ENCODE peak calls at places on chromosomes 16 and 17, in seven cellular contexts. L is fibroblast of the aortic adventitia, G is osteoblast, F is tibial artery, D is GM12865, X is mammary epithelial cell, B is breast epithelium. C is an unnamed sample.
A peak's percentile ranks its signal among the peaks of the same experiment; 100 is the strongest.

GRCh38 chr17:57080708-57081107 is 4.3 kb upstream of the AKAP1 start:
- DNase-seq in X (peak; percentile 39), G (no peak), D (peak; percentile 73), F (no peak), L (peak; percentile 15), B (no peak), C (no peak)

GRCh38 chr17:80825471-80826345 is 165.9 kb upstream of the CHMP6 start:
- DNase-seq in B (peak; percentile 35), X (no peak), L (no peak), D (no peak), G (peak; percentile 86), F (peak; percentile 60), C (no peak)

GRCh38 chr17:46035112-46035818 is 36.2 kb downstream of the STH start:
- DNase-seq in G (no peak), B (no peak), L (no peak), D (peak; percentile 75), F (no peak), X (peak; percentile 31), C (no peak)

GRCh38 chr17:5413682-5414081 is 5.8 kb downstream of the NUP88 start:
- DNase-seq in F (no peak), L (peak; percentile 94), X (peak; percentile 93), D (no peak), B (no peak), G (peak; percentile 75), C (peak; percentile 91)

GRCh38 chr17:79814624-79814965 is 17.7 kb upstream of the CBX8 start:
- DNase-seq in G (no peak), L (no peak), X (no peak), F (no peak), D (no peak), B (no peak), C (no peak)

GRCh38 chr17:59366040-59366757 is 34.7 kb downstream of the YPEL2 start:
- DNase-seq in B (no peak), D (no peak), F (peak; percentile 64), L (no peak), X (no peak), G (no peak), C (no peak)

GRCh38 chr17:48241131-48241591 is 133.6 kb downstream of the SNX11 start:
- DNase-seq in G (peak; percentile 43), L (peak; percentile 80), X (peak; percentile 56), B (no peak), D (peak; percentile 85), F (no peak), C (peak; percentile 76)

GRCh38 chr17:30375661-30376060 is 3.1 kb upstream of the CPD start:
- DNase-seq in G (no peak), F (no peak), B (no peak), X (no peak), L (peak; percentile 33), D (no peak), C (no peak)

GRCh38 chr17:63665527-63666214 is 34.3 kb downstream of the LIMD2 start:
- DNase-seq in X (no peak), F (no peak), L (no peak), B (no peak), D (peak; percentile 59), G (no peak), C (no peak)

GRCh38 chr16:57747091-57747490 is 11.5 kb downstream of the KATNB1 start:
- DNase-seq in F (no peak), X (no peak), B (no peak), D (no peak), L (no peak), G (peak; percentile 62), C (no peak)

GRCh38 chr16:9499921-9500593 is 408.6 kb downstream of the HAPSTR1 start:
- DNase-seq in D (no peak), B (no peak), G (no peak), F (no peak), L (no peak), X (no peak), C (no peak)

GRCh38 chr16:67775273-67775672 is 31.1 kb downstream of the RANBP10 start:
- DNase-seq in X (no peak), G (no peak), F (no peak), B (no peak), D (no peak), L (peak; percentile 21), C (no peak)

GRCh38 chr16:66382966-66383299 is 16.4 kb downstream of the CDH5 start:
- DNase-seq in D (no peak), F (no peak), B (no peak), X (peak; percentile 79), L (peak; percentile 81), G (no peak), C (peak; percentile 45)

GRCh38 chr16:4535627-4536108 is 2.9 kb downstream of the CDIP1 start:
- DNase-seq in B (no peak), L (no peak), F (no peak), X (no peak), D (peak; percentile 16), G (peak; percentile 69), C (no peak)

GRCh38 chr16:3101018-3101840 is 2.1 kb upstream of the ZSCAN10 start:
- DNase-seq in F (no peak), X (no peak), G (peak; percentile 85), D (peak; percentile 53), B (no peak), L (no peak), C (peak; percentile 43)

GRCh38 chr17:3571043-3571900 is 13.7 kb upstream of the TRPV3 start:
- DNase-seq in G (peak; percentile 25), B (no peak), D (no peak), L (no peak), X (no peak), F (no peak), C (no peak)

GRCh38 chr16:19143241-19143640 is 24.8 kb upstream of the SYT17 start:
- DNase-seq in L (no peak), X (peak; percentile 77), G (no peak), F (no peak), B (no peak), D (no peak), C (no peak)

GRCh38 chr17:55770220-55770870 is 19.5 kb downstream of the PCTP start:
- DNase-seq in G (peak; percentile 66), L (peak; percentile 85), D (peak; percentile 42), B (no peak), X (peak; percentile 56), F (no peak), C (peak; percentile 56)

GRCh38 chr16:81517630-81518438 is 73.2 kb downstream of the CMIP start:
- DNase-seq in D (no peak), G (peak; percentile 94), F (peak; percentile 60), B (peak; percentile 43), L (peak; percentile 89), X (no peak), C (peak; percentile 67)

GRCh38 chr17:66016231-66016630 is 175.7 kb downstream of the CEP112 start:
- DNase-seq in F (no peak), D (peak; percentile 40), B (no peak), G (no peak), X (no peak), L (no peak), C (no peak)

GRCh38 chr17:66025551-66025950 is 166.4 kb downstream of the CEP112 start:
- DNase-seq in F (no peak), B (no peak), D (no peak), X (no peak), G (no peak), L (peak; percentile 29), C (peak; percentile 7)

GRCh38 chr17:66018786-66019185 is 173.1 kb downstream of the CEP112 start:
- DNase-seq in L (no peak), X (no peak), D (no peak), G (no peak), F (no peak), B (no peak), C (no peak)

GRCh38 chr17:66021757-66022156 is 170.2 kb downstream of the CEP112 start:
- DNase-seq in D (peak; percentile 5), F (no peak), B (no peak), G (no peak), L (no peak), X (no peak), C (no peak)
- TF ChIP-seq CTCF in D (no peak), F (no peak), B (no peak), G (no peak), L (no peak), X (peak; percentile 2), C (no peak)

GRCh38 chr16:86761117-86761971 is 183.0 kb downstream of the FOXL1 start:
- DNase-seq in G (peak; percentile 91), L (peak; percentile 81), B (no peak), F (peak; percentile 87), D (peak; percentile 34), X (peak; percentile 39), C (peak; percentile 78)
- H3K4me3 ChIP-seq in G (peak overlapping the region; percentile 55), L (peak overlapping the region; percentile 45), B (peak overlapping the region; percentile 46), F (peak overlapping the region; percentile 31), D (no peak overlapping the region), X (no peak overlapping the region), C (peak overlapping the region; percentile 31)

GRCh38 chr16:56347166-56347565 is 78.2 kb downstream of the AMFR start:
- DNase-seq in B (no peak), F (no peak), G (peak; percentile 87), X (no peak), L (no peak), D (no peak), C (no peak)
- TF ChIP-seq CTCF in B (no peak), F (no peak), G (no peak), X (no peak), L (no peak), D (no peak), C (no peak)

GRCh38 chr17:74739227-74739831 is 2.3 kb downstream of the RAB37 start:
- DNase-seq in G (peak; percentile 56), L (no peak), D (no peak), B (no peak), F (no peak), X (no peak), C (no peak)

GRCh38 chr17:74737299-74738050 is 419 bp downstream of the RAB37 start:
- DNase-seq in L (no peak), F (no peak), B (no peak), X (no peak), D (peak; percentile 56), G (peak; percentile 86), C (no peak)

GRCh38 chr17:74734256-74734655 is 2.8 kb upstream of the RAB37 start:
- DNase-seq in F (no peak), B (no peak), X (no peak), D (no peak), G (peak; percentile 76), L (no peak), C (no peak)

GRCh38 chr17:74738051-74738996 is 1.3 kb downstream of the RAB37 start:
- DNase-seq in X (no peak), G (peak; percentile 85), L (no peak), B (no peak), F (no peak), D (peak; percentile 91), C (no peak)

DNA sequence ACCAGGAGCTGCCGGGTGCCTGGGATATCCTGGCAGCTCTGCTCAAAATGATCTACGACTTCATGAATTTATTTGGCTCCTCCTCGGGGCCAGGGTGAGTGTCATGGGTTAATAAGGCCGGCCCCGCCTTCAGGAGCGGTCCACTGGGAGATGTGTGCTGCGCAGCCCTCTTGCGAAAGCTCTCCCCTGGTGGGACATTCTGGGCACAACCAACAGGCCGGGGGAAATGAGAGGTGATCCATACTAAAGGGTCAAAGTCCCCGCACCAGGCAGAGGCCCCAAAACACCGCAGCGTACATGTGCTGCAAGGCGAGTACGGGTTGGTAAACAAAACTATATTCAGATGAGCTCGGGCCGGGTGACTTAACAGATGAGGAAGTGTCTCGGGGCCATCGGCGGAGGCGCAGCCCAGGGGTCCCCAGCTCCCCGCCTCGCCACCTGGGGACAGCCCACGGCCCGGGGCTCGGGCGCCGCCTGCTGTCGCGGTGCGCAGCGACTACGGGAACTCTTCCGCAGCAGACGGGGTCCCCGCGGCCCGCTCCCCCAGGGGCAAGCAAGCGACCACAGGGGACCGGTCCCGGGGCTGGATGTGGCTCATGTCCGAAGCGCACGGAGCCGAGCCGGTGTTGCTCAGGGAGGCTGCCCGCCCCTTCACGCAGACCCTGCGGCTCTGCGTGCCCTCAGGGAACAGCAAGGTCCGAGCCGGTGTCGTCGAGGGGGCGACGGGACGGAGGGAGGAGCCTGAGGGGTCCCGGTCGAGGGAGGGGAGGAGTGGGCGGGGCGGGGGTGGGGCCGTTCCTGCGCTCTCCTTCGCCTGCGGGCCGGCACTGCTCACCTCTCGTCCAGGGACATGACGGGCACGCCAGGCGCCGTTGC is at the start of gene RAB37:
- DNase-seq in D (peak; percentile 59), B (no peak), X (no peak), L (no peak), G (peak; percentile 66), F (no peak), C (peak; percentile 70)
- H3K4me3 ChIP-seq in D (peak within 1 kb of the TSS; percentile 43), B (peak within 1 kb of the TSS; percentile 62), X (no peak within 1 kb of the TSS), L (no peak within 1 kb of the TSS), G (peak within 1 kb of the TSS; percentile 7), F (peak within 1 kb of the TSS; percentile 31), C (no peak within 1 kb of the TSS)

C was measured in foreskin fibroblast.